ENCODE peak calls at places on chromosomes 2 and 18, in eight cellular contexts. N, F, S, B, O, G, I and R are unnamed samples.
A peak's percentile ranks its signal among the peaks of the same experiment; 100 is the strongest.

GRCh38 chr2:38496927-38497669 is 105.6 kb downstream of the HNRNPLL start:
- DNase-seq in I (no peak), N (no peak), O (no peak), F (no peak), B (peak; percentile 97), G (no peak), S (peak; percentile 37), R (no peak)

GRCh38 chr2:25340340-25340886 is 1.3 kb downstream of the DNMT3A start:
- DNase-seq in S (peak; percentile 66), O (peak; percentile 62), B (no peak), I (peak; percentile 31), G (peak; percentile 56), F (no peak), N (no peak), R (peak; percentile 41)

GRCh38 chr2:225334524-225334923 is 65.0 kb upstream of the NYAP2 start:
- DNase-seq in I (no peak), F (no peak), S (no peak), B (no peak), G (no peak), O (no peak), N (no peak), R (no peak)

GRCh38 chr2:112876971-112877361 is 34.0 kb upstream of the IL37 start:
- DNase-seq in S (no peak), B (no peak), N (no peak), G (no peak), O (no peak), I (no peak), F (no peak), R (no peak)

GRCh38 chr2:10160226-10160955 is 37.9 kb downstream of the RRM2 start:
- DNase-seq in G (no peak), F (no peak), I (no peak), S (no peak), B (no peak), N (no peak), O (no peak), R (peak; percentile 43)

GRCh38 chr18:48948112-48949050 is 2.4 kb downstream of the SMAD7 start:
- DNase-seq in I (peak; percentile 88), G (no peak), B (peak; percentile 94), O (peak; percentile 76), F (peak; percentile 37), S (peak; percentile 61), N (peak; percentile 77), R (peak; percentile 68)

GRCh38 chr2:171513719-171514160 is 8.5 kb upstream of the CYBRD1 start:
- DNase-seq in F (no peak), O (no peak), S (no peak), N (no peak), G (no peak), I (no peak), B (no peak), R (no peak)

GRCh38 chr2:130341562-130342019 is 1.1 kb upstream of the IMP4 start:
- DNase-seq in O (no peak), N (no peak), F (no peak), I (no peak), B (no peak), G (no peak), S (no peak), R (peak; percentile 6)

GRCh38 chr2:42074661-42075060 is 26.8 kb downstream of the PKDCC start:
- DNase-seq in I (no peak), G (no peak), S (no peak), F (no peak), O (no peak), N (no peak), B (no peak), R (peak; percentile 87)

GRCh38 chr2:3461781-3462492 is 57.4 kb downstream of the ADI1 start:
- DNase-seq in G (peak; percentile 31), I (peak; percentile 50), B (peak; percentile 69), N (no peak), O (peak; percentile 25), F (no peak), S (no peak), R (peak; percentile 72)

GRCh38 chr2:218569038-218569431 is 396 bp downstream of the CNOT9 start:
- DNase-seq in I (peak; percentile 79), B (peak; percentile 73), G (peak; percentile 40), F (peak; percentile 30), O (peak; percentile 61), N (peak; percentile 40), S (peak; percentile 29), R (peak; percentile 37)

GRCh38 chr2:30808695-30809094 is 1.4 kb upstream of the CAPN13 start:
- DNase-seq in F (no peak), S (no peak), I (no peak), G (no peak), O (no peak), B (no peak), N (no peak), R (no peak)

GRCh38 chr2:33729353-33729752 is 130.3 kb upstream of the FAM98A start:
- DNase-seq in B (no peak), O (no peak), I (no peak), S (no peak), N (no peak), G (no peak), F (no peak), R (no peak)

GRCh38 chr2:134836986-134837385 is 1.4 kb upstream of the ACMSD start:
- DNase-seq in B (no peak), I (no peak), G (no peak), S (no peak), F (no peak), O (no peak), N (no peak), R (no peak)

GRCh38 chr2:112636605-112637288 is 9.0 kb upstream of the SLC20A1 start:
- DNase-seq in S (no peak), O (no peak), I (no peak), G (no peak), N (no peak), B (no peak), F (no peak), R (no peak)

GRCh38 chr2:23757686-23758433 is 169.1 kb downstream of the ATAD2B start:
- DNase-seq in B (peak; percentile 43), N (no peak), S (no peak), O (no peak), F (no peak), I (no peak), G (no peak), R (peak; percentile 75)

GRCh38 chr18:24827500-24827899 is 367.1 kb downstream of the HRH4 start:
- DNase-seq in G (no peak), I (no peak), B (no peak), O (no peak), F (no peak), S (no peak), N (no peak), R (no peak)

GRCh38 chr2:123808243-123808642 is 216.8 kb upstream of the CNTNAP5 start:
- DNase-seq in F (no peak), O (no peak), I (peak; percentile 3), G (no peak), N (no peak), B (no peak), S (no peak), R (no peak)

GRCh38 chr18:32440478-32440877 is 30.2 kb downstream of the GAREM1 start:
- DNase-seq in O (no peak), N (no peak), B (no peak), G (no peak), I (no peak), S (no peak), F (no peak), R (no peak)

GRCh38 chr2:119481501-119482455 is 42.5 kb downstream of the SCTR start:
- DNase-seq in O (no peak), G (no peak), B (no peak), F (no peak), I (no peak), N (no peak), S (no peak), R (no peak)

GRCh38 chr2:27218614-27219013 is 1.4 kb downstream of the CAD start:
- DNase-seq in O (no peak), S (no peak), I (no peak), F (no peak), G (no peak), B (no peak), N (no peak), R (no peak)
- H3K36me3 ChIP-seq in O (peaks cover 29% of the 10 kb centered on the region), S (peaks cover 27% of the 10 kb centered on the region), I (peaks cover 5% of the 10 kb centered on the region), F (peaks cover 22% of the 10 kb centered on the region), G (no peaks in the 10 kb centered on the region), B (peaks cover 65% of the 10 kb centered on the region), N (peaks cover 16% of the 10 kb centered on the region), R (peaks cover 42% of the 10 kb centered on the region)

DNA sequence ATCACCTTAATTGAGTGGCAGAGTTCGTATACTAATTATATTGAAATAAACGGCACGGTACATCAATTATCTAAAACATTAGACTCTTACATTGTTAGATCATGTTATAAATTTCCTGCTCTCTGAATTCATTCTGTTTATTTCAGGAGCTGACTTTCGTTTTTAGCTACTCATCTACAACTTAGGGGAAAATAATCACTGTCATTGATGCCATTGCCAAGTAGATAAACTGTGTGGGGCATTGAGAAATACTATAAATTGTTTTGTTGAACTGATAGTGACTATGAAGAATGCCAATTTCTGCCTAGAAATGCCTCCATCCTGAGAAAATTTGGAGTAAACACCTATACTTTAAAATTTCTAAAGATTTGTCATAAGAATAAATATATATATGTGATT is 17.5 kb downstream of the ABCB11 start:
- DNase-seq in S (no peak), B (no peak), G (no peak), I (no peak), F (no peak), O (no peak), N (no peak), R (no peak)
- H3K4me3 ChIP-seq in S (no peak overlapping the region), B (no peak overlapping the region), G (no peak overlapping the region), I (no peak overlapping the region), F (no peak overlapping the region), O (no peak overlapping the region), N (no peak overlapping the region), R (no peak overlapping the region)

DNA sequence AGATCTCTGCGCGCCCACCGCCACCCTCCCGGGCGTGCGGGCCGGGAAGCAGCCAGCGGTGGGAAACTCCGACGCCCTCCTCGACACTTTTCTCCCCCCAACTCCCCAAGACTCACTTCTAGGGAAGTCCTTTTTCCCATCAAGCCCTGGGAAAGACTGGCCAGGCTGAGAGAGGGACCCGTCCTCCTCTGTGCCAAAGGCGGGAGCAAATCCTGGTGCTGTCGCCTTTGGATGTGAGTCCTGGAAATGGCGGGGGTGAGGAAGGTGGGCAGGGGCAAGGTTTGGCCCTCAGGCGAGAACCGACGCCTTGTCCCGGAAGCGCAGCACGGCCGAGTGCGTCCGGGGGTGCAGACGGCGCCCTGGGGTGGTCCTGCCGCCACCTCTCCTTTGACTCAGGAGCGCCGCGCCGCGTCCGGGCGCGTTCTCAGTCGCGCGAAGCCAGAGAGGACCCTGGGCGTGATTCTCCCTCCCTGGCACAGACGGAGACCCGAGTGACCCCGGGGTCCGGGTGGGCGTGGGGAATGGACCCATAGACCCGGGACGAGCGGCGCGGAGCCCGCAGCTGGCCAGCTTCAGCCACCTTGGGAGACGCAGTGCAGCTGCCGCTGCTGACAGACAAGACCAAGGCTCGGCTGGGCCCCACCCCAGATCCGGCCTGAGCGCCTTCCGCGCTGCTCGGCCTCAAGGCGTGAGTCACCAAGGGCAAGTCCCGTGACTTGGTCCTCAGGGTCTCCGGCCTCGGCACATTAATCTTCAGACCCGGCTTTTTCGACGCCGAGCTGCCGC is 3.5 kb upstream of the LBX2 start:
- DNase-seq in G (peak; percentile 69), S (peak; percentile 87), O (peak; percentile 87), I (peak; percentile 54), F (no peak), N (peak; percentile 87), B (peak; percentile 63), R (no peak)
- H3K27ac ChIP-seq in G (no peak overlapping the region), S (peak overlapping the region; percentile 92), O (peak overlapping the region; percentile 85), I (no peak overlapping the region), F (no peak overlapping the region), N (peak overlapping the region; percentile 95), B (peak overlapping the region; percentile 89), R (no peak overlapping the region)

DNA sequence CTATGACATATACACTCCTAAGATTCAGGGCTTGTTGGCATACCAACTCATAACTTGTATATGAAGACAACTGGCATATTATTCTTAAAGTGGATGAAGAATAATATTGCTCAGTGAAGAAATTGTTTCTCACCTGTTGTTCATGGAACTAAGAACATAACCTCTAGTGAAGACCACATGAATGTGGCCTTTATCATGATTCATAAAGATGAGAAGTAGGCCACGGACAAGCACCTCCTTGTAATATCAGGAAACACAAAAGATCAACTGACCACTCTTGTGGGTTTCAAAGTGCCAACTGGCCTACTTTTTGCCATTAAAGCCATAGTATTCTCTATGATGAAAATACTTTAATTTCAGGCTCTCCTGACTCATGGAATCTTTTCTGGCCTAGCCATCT is 407.4 kb downstream of the GRB14 start:
- DNase-seq in S (no peak), F (no peak), N (no peak), O (no peak), I (no peak), B (no peak), G (no peak), R (no peak)
- H3K36me3 ChIP-seq in S (no peaks in the 10 kb centered on the region), F (no peaks in the 10 kb centered on the region), N (no peaks in the 10 kb centered on the region), O (no peaks in the 10 kb centered on the region), I (no peaks in the 10 kb centered on the region), B (no peaks in the 10 kb centered on the region), G (no peaks in the 10 kb centered on the region), R (no peaks in the 10 kb centered on the region)